ENCODE peak calls at places on chromosomes 2 and 18, in nine cellular contexts. One of them, this sample, is unnamed.

GRCh38 chr2:210392469-210392881 is 77.5 kb upstream of the MYL1 start:
- DNase-seq in neuronal stem cell: no peak
- DNase-seq in activated CD8-positive, alpha-beta memory T cell treated with anti-CD3 and anti-CD28 coated beads, Interleukin-2, amount 50 U/mL, for 48 hours: no peak
- DNase-seq in MCF 10A: no peak
- DNase-seq in NCI-H510A treated with DMSO at 0.1 percent for 48 hours: no peak
- DNase-seq in nephron progenitor cell: no peak
- DNase-seq in posterior vena cava: no peak
- DNase-seq in HEK293T: no peak
- DNase-seq in NCI-H1694: no peak
- DNase-seq in this sample: no peak

GRCh38 chr2:163681765-163682164 is 54.0 kb downstream of the FIGN start:
- DNase-seq in MCF 10A: no peak
- DNase-seq in activated CD8-positive, alpha-beta memory T cell treated with anti-CD3 and anti-CD28 coated beads, Interleukin-2, amount 50 U/mL, for 48 hours: no peak
- DNase-seq in NCI-H510A treated with DMSO at 0.1 percent for 48 hours: no peak
- DNase-seq in HEK293T: no peak
- DNase-seq in posterior vena cava: no peak
- DNase-seq in nephron progenitor cell: no peak
- DNase-seq in NCI-H1694: no peak
- DNase-seq in neuronal stem cell: no peak
- DNase-seq in this sample: no peak

GRCh38 chr18:32714571-32715148 is 58.2 kb downstream of the KLHL14 start:
- DNase-seq in MCF 10A: peak; percentile 74
- DNase-seq in posterior vena cava: no peak
- DNase-seq in nephron progenitor cell: peak; percentile 41
- DNase-seq in NCI-H510A treated with DMSO at 0.1 percent for 48 hours: peak; percentile 98
- DNase-seq in neuronal stem cell: peak; percentile 65
- DNase-seq in activated CD8-positive, alpha-beta memory T cell treated with anti-CD3 and anti-CD28 coated beads, Interleukin-2, amount 50 U/mL, for 48 hours: no peak
- DNase-seq in NCI-H1694: peak; percentile 37
- DNase-seq in HEK293T: peak; percentile 87
- DNase-seq in this sample: peak; percentile 31

GRCh38 chr18:10546557-10547300 is 20.9 kb downstream of the NAPG start:
- DNase-seq in posterior vena cava: no peak
- DNase-seq in NCI-H510A treated with DMSO at 0.1 percent for 48 hours: no peak
- DNase-seq in MCF 10A: no peak
- DNase-seq in activated CD8-positive, alpha-beta memory T cell treated with anti-CD3 and anti-CD28 coated beads, Interleukin-2, amount 50 U/mL, for 48 hours: no peak
- DNase-seq in neuronal stem cell: no peak
- DNase-seq in nephron progenitor cell: no peak
- DNase-seq in HEK293T: no peak
- DNase-seq in NCI-H1694: no peak
- DNase-seq in this sample: no peak

GRCh38 chr2:102841107-102841840 is 79.4 kb downstream of the TMEM182 start:
- DNase-seq in neuronal stem cell: peak; percentile 64
- DNase-seq in activated CD8-positive, alpha-beta memory T cell treated with anti-CD3 and anti-CD28 coated beads, Interleukin-2, amount 50 U/mL, for 48 hours: peak; percentile 52
- DNase-seq in NCI-H510A treated with DMSO at 0.1 percent for 48 hours: peak; percentile 66
- DNase-seq in MCF 10A: peak; percentile 65
- DNase-seq in NCI-H1694: peak; percentile 38
- DNase-seq in HEK293T: peak; percentile 66
- DNase-seq in posterior vena cava: no peak
- DNase-seq in nephron progenitor cell: peak; percentile 67
- DNase-seq in this sample: peak; percentile 65

GRCh38 chr2:84846041-84846663 is 34.7 kb downstream of the TRABD2A start:
- DNase-seq in activated CD8-positive, alpha-beta memory T cell treated with anti-CD3 and anti-CD28 coated beads, Interleukin-2, amount 50 U/mL, for 48 hours: peak; percentile 59
- DNase-seq in nephron progenitor cell: no peak
- DNase-seq in posterior vena cava: no peak
- DNase-seq in NCI-H510A treated with DMSO at 0.1 percent for 48 hours: no peak
- DNase-seq in NCI-H1694: no peak
- DNase-seq in MCF 10A: no peak
- DNase-seq in neuronal stem cell: no peak
- DNase-seq in HEK293T: no peak
- DNase-seq in this sample: no peak

GRCh38 chr18:7116832-7117389 is 686 bp downstream of the LAMA1 start:
- DNase-seq in MCF 10A: no peak
- DNase-seq in NCI-H1694: no peak
- DNase-seq in HEK293T: peak; percentile 11
- DNase-seq in NCI-H510A treated with DMSO at 0.1 percent for 48 hours: peak; percentile 21
- DNase-seq in activated CD8-positive, alpha-beta memory T cell treated with anti-CD3 and anti-CD28 coated beads, Interleukin-2, amount 50 U/mL, for 48 hours: no peak
- DNase-seq in neuronal stem cell: peak; percentile 56
- DNase-seq in posterior vena cava: no peak
- DNase-seq in nephron progenitor cell: peak; percentile 70
- DNase-seq in this sample: no peak

GRCh38 chr2:170815311-170815710 is 1.4 kb upstream of the GAD1 start:
- DNase-seq in neuronal stem cell: no peak
- DNase-seq in nephron progenitor cell: no peak
- DNase-seq in NCI-H510A treated with DMSO at 0.1 percent for 48 hours: no peak
- DNase-seq in MCF 10A: no peak
- DNase-seq in activated CD8-positive, alpha-beta memory T cell treated with anti-CD3 and anti-CD28 coated beads, Interleukin-2, amount 50 U/mL, for 48 hours: no peak
- DNase-seq in NCI-H1694: no peak
- DNase-seq in HEK293T: no peak
- DNase-seq in posterior vena cava: no peak
- DNase-seq in this sample: no peak

GRCh38 chr2:103132536-103133217 is 370.8 kb downstream of the TMEM182 start:
- DNase-seq in NCI-H1694: no peak
- DNase-seq in NCI-H510A treated with DMSO at 0.1 percent for 48 hours: no peak
- DNase-seq in MCF 10A: no peak
- DNase-seq in nephron progenitor cell: no peak
- DNase-seq in neuronal stem cell: no peak
- DNase-seq in activated CD8-positive, alpha-beta memory T cell treated with anti-CD3 and anti-CD28 coated beads, Interleukin-2, amount 50 U/mL, for 48 hours: no peak
- DNase-seq in posterior vena cava: no peak
- DNase-seq in HEK293T: no peak
- DNase-seq in this sample: no peak

This sample was measured in Caco-2.